ENCODE peak calls at places on chromosomes 6 and 20, in nine cellular contexts. C is pancreas; P is GM12865; T is astrocyte of the spinal cord; I is CD8-positive, alpha-beta T cell; F is cardiac muscle cell; U is psoas muscle; K is adrenal gland; O is LNCaP clone FGC. S is an unnamed sample.

GRCh38 chr6:5695260-5696245 is 311.2 kb downstream of the NRN1 start:
- DNase-seq in C (no peak), P (no peak), T (peak; percentile 76), I (no peak), F (no peak), U (peak; percentile 28), K (no peak), O (no peak), S (peak; percentile 72)

GRCh38 chr6:165637591-165637990 is 25.4 kb downstream of the PDE10A start:
- DNase-seq in C (no peak), P (no peak), T (no peak), I (no peak), F (no peak), U (no peak), K (peak; percentile 28), O (no peak), S (no peak)

GRCh38 chr6:16243055-16243454 is 4.7 kb downstream of the GMPR start:
- DNase-seq in C (no peak), P (no peak), T (peak; percentile 92), I (no peak), F (no peak), U (no peak), K (no peak), O (no peak), S (no peak)

GRCh38 chr6:35737413-35738211 is 780 bp downstream of the ARMC12 start:
- DNase-seq in C (no peak), P (peak; percentile 85), T (peak; percentile 83), I (no peak), F (peak; percentile 73), U (no peak), K (no peak), O (peak; percentile 75), S (peak; percentile 87)

GRCh38 chr20:23562721-23563342 is 5.5 kb downstream of the CST9L start:
- DNase-seq in C (no peak), P (no peak), T (no peak), I (no peak), F (no peak), U (no peak), K (no peak), O (no peak), S (no peak)

GRCh38 chr6:11586574-11586973 is 49.0 kb downstream of the TMEM170B start:
- DNase-seq in C (no peak), P (no peak), T (peak; percentile 88), I (no peak), F (no peak), U (no peak), K (no peak), O (no peak), S (no peak)

GRCh38 chr20:35730583-35731468 is 11.2 kb downstream of the RBM39 start:
- DNase-seq in C (no peak), P (no peak), T (no peak), I (no peak), F (no peak), U (no peak), K (no peak), O (no peak), S (no peak)

GRCh38 chr20:46118481-46119020 is 437 bp downstream of the CD40 start:
- DNase-seq in C (peak; percentile 24), P (peak; percentile 75), T (no peak), I (no peak), F (no peak), U (peak; percentile 35), K (peak; percentile 36), O (no peak), S (no peak)

GRCh38 chr20:40639956-40640355 is 49.1 kb downstream of the MAFB start:
- DNase-seq in C (no peak), P (no peak), T (no peak), I (no peak), F (no peak), U (no peak), K (no peak), O (no peak), S (no peak)

DNA sequence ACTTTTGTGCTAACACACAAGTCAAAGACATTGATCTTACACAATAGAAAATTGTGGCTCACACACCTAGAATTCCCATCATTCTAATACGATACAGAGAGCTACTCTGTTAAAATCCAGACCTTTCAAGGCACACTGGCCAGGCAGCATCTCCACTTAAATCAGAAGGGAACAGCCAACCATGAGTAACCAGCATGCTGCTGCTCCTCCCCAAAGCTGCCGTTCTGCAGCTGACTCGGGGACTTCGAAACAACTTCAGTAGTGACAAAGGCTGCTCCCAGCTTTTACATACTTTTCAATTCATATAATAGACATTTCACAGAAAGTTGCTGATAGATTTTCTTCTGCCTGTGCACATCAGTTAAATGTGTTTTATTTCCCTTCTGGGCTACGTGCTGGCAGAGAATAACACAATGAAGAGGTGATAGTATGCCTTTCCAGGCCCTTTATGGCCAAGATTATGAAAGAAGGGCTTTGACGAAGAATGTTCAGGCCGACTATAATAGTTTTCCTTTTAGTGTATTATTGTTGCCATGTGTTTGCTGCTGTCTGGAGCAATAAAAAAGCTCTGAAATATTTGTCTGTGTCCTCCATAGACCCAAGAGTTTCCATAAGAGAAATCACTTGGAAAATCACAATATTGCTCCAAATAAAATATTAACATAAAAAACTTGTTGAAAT is 158.9 kb downstream of the GMDS start:
- DNase-seq in C (no peak), P (no peak), T (no peak), I (no peak), F (no peak), U (no peak), K (no peak), O (no peak), S (no peak)
- H3K4me3 ChIP-seq in C (no peak overlapping the region), P (no peak overlapping the region), T (no peak overlapping the region), I (no peak overlapping the region), F (no peak overlapping the region), U (no peak overlapping the region), K (no peak overlapping the region), O (no peak overlapping the region), S (no peak overlapping the region)

GRCh38 chr6:81565071-81565470 is 187.4 kb downstream of the TENT5A start:
- DNase-seq in C (no peak), P (no peak), T (peak; percentile 12), I (no peak), F (no peak), U (no peak), K (no peak), O (no peak), S (no peak)

GRCh38 chr6:81561071-81561564 is 191.4 kb downstream of the TENT5A start:
- DNase-seq in C (no peak), P (no peak), T (peak; percentile 15), I (no peak), F (no peak), U (no peak), K (no peak), O (no peak), S (no peak)

GRCh38 chr6:81561731-81562130 is 190.8 kb downstream of the TENT5A start:
- DNase-seq in C (no peak), P (no peak), T (peak; percentile 3), I (no peak), F (no peak), U (no peak), K (no peak), O (no peak), S (no peak)

GRCh38 chr6:81557811-81558210 is 194.7 kb downstream of the TENT5A start:
- DNase-seq in C (no peak), P (no peak), T (no peak), I (no peak), F (no peak), U (no peak), K (no peak), O (no peak), S (no peak)

GRCh38 chr6:81562169-81562568 is 190.3 kb downstream of the TENT5A start:
- DNase-seq in C (no peak), P (no peak), T (peak; percentile 85), I (no peak), F (peak; percentile 14), U (no peak), K (no peak), O (no peak), S (no peak)
- H3K4me3 ChIP-seq in C (no peak overlapping the region), P (no peak overlapping the region), T (no peak overlapping the region), I (no peak overlapping the region), F (no peak overlapping the region), U (no peak overlapping the region), K (no peak overlapping the region), O (no peak overlapping the region), S (no peak overlapping the region)

GRCh38 chr6:42545226-42545773 is 18.5 kb upstream of the UBR2 start:
- DNase-seq in C (no peak), P (no peak), T (no peak), I (no peak), F (peak; percentile 62), U (no peak), K (no peak), O (no peak), S (no peak)

GRCh38 chr6:42550277-42550676 is 13.6 kb upstream of the UBR2 start:
- DNase-seq in C (no peak), P (no peak), T (no peak), I (no peak), F (no peak), U (no peak), K (no peak), O (no peak), S (no peak)

GRCh38 chr6:42551202-42551601 is 12.6 kb upstream of the UBR2 start:
- DNase-seq in C (no peak), P (no peak), T (no peak), I (no peak), F (no peak), U (no peak), K (no peak), O (no peak), S (no peak)

GRCh38 chr6:42552380-42552779 is 11.4 kb upstream of the UBR2 start:
- DNase-seq in C (no peak), P (no peak), T (no peak), I (no peak), F (no peak), U (no peak), K (no peak), O (no peak), S (no peak)

DNA sequence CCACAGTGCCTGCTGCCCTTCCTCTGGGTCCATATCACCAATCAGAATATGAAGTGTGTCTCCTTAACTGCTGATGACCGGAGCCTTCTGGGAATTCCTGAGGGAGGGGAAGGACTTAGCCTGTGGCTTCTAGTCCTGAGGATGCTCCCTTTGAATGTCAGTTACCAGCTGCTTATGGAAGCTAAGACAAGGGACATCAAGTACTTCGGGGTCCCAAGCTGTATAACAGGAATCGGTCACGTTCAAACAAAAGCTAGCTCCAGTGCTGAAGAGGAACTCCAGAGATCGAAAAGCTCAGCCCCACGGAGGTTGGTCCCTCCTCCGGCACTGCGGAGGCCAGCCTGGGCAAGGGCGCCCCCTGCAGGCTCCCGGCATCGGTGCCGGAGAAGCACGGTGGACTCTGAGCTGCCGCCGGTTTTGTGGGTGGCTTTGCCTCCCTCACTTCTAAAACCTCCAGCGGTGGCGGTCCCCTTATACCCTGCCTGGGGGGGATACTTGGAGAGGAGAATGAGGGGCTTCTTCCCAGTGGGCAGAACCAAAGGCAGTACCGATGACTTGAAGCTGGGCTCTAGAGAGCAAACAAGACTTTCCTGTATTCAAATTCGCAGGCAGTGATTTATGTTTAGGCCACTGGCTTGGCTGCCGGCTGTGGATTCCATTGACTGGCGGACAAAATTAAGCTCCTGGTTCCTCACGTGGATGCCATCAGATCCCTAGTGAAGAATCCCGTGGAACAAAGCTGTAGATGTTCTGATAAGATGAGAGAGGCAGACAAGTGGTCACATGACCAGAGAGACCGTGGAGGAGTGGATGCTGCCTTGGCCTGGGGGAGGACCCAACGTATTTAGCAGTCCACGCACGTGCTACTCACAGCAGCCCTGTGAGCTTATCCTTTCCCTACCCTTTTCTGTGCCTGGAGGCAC is 16.2 kb upstream of the UBR2 start:
- DNase-seq in C (peak; percentile 69), P (peak; percentile 90), T (peak; percentile 83), I (peak; percentile 82), F (peak; percentile 90), U (peak; percentile 84), K (peak; percentile 82), O (no peak), S (peak; percentile 64)
- H3K4me3 ChIP-seq in C (peak overlapping the region; percentile 33), P (peak overlapping the region; percentile 59), T (peak overlapping the region; percentile 56), I (peak overlapping the region; percentile 19), F (peak overlapping the region; percentile 33), U (peak overlapping the region; percentile 62), K (no peak overlapping the region), O (peak overlapping the region; percentile 48), S (peak overlapping the region; percentile 57)

GRCh38 chr6:13638626-13639025 is 23.5 kb downstream of the NOL7 start:
- DNase-seq in C (no peak), P (no peak), T (no peak), I (no peak), F (no peak), U (no peak), K (no peak), O (no peak), S (no peak)
- H3K4me3 ChIP-seq in C (no peak overlapping the region), P (no peak overlapping the region), T (no peak overlapping the region), I (no peak overlapping the region), F (no peak overlapping the region), U (no peak overlapping the region), K (no peak overlapping the region), O (no peak overlapping the region), S (no peak overlapping the region)

S was measured in Jurkat, Clone E6-1.